ENCODE peak calls at places on chromosomes 6 and 20, in four cellular contexts. I is neuronal stem cell, R is esophagus squamous epithelium, E is pancreas. M is an unnamed sample.

GRCh38 chr6:157536218-157536534 is 155.2 kb downstream of the ZDHHC14 start:
- DNase-seq in R (no peak), E (no peak), I (no peak), M (no peak)

GRCh38 chr6:168109171-168109570 is 30.2 kb upstream of the FRMD1 start:
- DNase-seq in R (no peak), I (no peak), E (peak; percentile 29), M (no peak)

GRCh38 chr6:44105146-44105545 is 22.1 kb downstream of the MRPL14 start:
- DNase-seq in R (no peak), E (no peak), I (no peak), M (no peak)

GRCh38 chr6:129498950-129499870 is 210.8 kb downstream of the ARHGAP18 start:
- DNase-seq in E (no peak), R (no peak), I (peak; percentile 62), M (no peak)

GRCh38 chr20:51815383-51816076 is 13.2 kb upstream of the SALL4 start:
- DNase-seq in E (no peak), I (no peak), R (no peak), M (no peak)

GRCh38 chr6:20441921-20442320 is 40.2 kb downstream of the E2F3 start:
- DNase-seq in E (no peak), I (no peak), R (no peak), M (no peak)

GRCh38 chr6:108650781-108651180 is 90.1 kb downstream of the FOXO3 start:
- DNase-seq in E (no peak), R (no peak), I (no peak), M (no peak)

GRCh38 chr6:44470106-44470446 is 82.6 kb downstream of the CDC5L start:
- DNase-seq in I (no peak), R (no peak), E (no peak), M (no peak)

GRCh38 chr6:18543061-18543460 is 155.9 kb downstream of the RNF144B start:
- DNase-seq in I (no peak), E (no peak), R (no peak), M (no peak)

GRCh38 chr6:46184114-46184513 is 13.3 kb upstream of the ENPP5 start:
- DNase-seq in R (no peak), E (no peak), I (no peak), M (no peak)

GRCh38 chr20:38434310-38434741 is 802 bp downstream of the SNHG17 start:
- DNase-seq in I (no peak), R (no peak), E (peak; percentile 58), M (no peak)

GRCh38 chr6:150043501-150044412 is 18.4 kb upstream of the RAET1L start:
- DNase-seq in I (no peak), E (no peak), R (no peak), M (no peak)

GRCh38 chr6:96499781-96500180 is 21.8 kb upstream of the UFL1 start:
- DNase-seq in I (no peak), E (no peak), R (no peak), M (peak; percentile 69)

GRCh38 chr6:101716810-101717209 is 323.3 kb downstream of the GRIK2 start:
- DNase-seq in R (no peak), I (no peak), E (no peak), M (no peak)
- H3K4me1 ChIP-seq in R (no peaks in the 10 kb centered on the region), I (no peaks in the 10 kb centered on the region), E (no peaks in the 10 kb centered on the region), M (no peaks in the 10 kb centered on the region)

GRCh38 chr20:63856111-63856511 is 5.2 kb upstream of the ABHD16B start:
- DNase-seq in E (no peak), I (no peak), R (no peak), M (no peak)

GRCh38 chr20:63857751-63858392 is 3.4 kb upstream of the ABHD16B start:
- DNase-seq in I (no peak), R (no peak), E (no peak), M (no peak)

GRCh38 chr20:63854069-63854765 is 7.1 kb upstream of the ABHD16B start:
- DNase-seq in R (no peak), I (no peak), E (no peak), M (no peak)

GRCh38 chr20:63855363-63856110 is 5.8 kb upstream of the ABHD16B start:
- DNase-seq in E (no peak), R (no peak), I (no peak), M (no peak)

DNA sequence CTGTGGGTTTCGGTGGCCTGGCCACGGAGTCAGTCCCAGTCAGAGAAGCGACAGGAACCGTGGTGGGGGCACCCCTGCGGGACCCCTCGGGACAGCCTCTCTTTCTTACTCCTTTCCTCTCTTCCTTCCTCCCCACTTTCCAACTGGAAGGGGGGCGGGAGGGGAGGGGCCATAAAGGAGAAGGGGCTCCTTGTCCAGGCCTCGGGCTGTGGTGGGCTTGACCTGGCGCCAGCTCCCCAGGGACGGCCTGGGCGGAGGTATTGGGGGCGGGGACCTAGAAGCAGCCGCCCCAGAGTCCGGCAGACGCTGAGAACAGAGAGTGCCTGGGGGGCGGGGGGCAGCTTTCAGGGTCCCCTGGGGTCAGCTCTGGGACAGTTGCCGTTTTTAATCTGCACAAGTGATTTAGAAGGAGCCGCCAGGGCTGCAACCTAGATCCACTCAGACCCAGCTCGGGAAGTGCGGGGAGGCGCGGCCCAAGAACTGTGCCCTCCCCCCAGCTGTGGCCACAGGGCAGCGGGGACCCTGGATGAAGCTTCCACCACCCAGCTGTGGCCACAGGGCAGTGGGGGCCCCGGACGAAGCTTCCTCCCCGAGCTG is 6.4 kb upstream of the ABHD16B start:
- DNase-seq in I (no peak), R (no peak), E (no peak), M (no peak)
- H3K4me3 ChIP-seq in I (no peak overlapping the region), R (peak overlapping the region; percentile 21), E (no peak overlapping the region), M (no peak overlapping the region)

GRCh38 chr20:47318596-47319516 is 37.6 kb downstream of the ZMYND8 start:
- DNase-seq in R (no peak), E (peak; percentile 76), I (no peak), M (no peak)
- H3K4me1 ChIP-seq in R (peaks cover 84% of the 10 kb centered on the region), E (peaks cover 61% of the 10 kb centered on the region), I (peaks cover 37% of the 10 kb centered on the region), M (peaks cover 50% of the 10 kb centered on the region)

GRCh38 chr20:9617940-9618339 is 103.5 kb downstream of the LAMP5 start:
- DNase-seq in I (no peak), E (no peak), R (no peak), M (no peak)

GRCh38 chr20:9615118-9615517 is 100.7 kb downstream of the LAMP5 start:
- DNase-seq in I (no peak), R (no peak), E (no peak), M (no peak)

GRCh38 chr20:9617062-9617461 is 102.7 kb downstream of the LAMP5 start:
- DNase-seq in R (no peak), I (peak; percentile 57), E (peak; percentile 70), M (peak; percentile 7)

GRCh38 chr20:9616455-9616805 is 102.0 kb downstream of the LAMP5 start:
- DNase-seq in E (no peak), R (no peak), I (no peak), M (no peak)

DNA sequence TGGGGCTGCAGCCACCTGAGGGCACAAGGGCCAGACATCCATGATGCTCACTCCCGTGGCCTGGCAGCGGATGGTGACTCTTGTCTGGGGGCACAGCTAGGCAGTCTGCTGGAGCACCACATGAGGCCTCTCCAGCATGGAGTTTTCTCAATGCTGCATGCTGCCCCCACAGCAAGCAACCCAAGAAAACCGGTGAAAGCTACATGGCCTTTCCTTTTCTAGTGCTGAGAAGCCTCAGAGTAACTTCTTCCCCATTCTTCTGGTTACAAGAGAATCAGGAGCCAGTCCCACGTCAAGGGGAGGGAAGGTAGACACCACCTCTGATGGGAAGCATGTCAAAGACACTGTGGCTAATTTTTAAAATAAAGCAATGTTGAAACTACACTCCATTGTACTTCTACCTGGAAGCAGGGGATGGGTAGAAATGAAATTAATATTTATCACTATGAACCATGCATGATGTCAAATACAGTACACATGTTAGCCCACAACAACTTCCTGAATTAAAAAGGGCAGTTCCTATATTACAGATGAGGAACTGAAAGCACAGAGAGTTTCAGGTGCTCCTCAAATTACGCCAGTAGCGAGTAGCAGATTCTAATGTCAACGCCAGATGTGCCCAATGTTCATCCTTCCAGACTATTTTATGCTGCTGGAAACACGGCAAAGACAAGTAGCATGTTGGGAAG is 101.5 kb downstream of the LAMP5 start:
- DNase-seq in E (no peak), R (no peak), I (no peak), M (no peak)
- H3K4me3 ChIP-seq in E (no peak overlapping the region), R (no peak overlapping the region), I (no peak overlapping the region), M (no peak overlapping the region)

GRCh38 chr6:137707038-137707589 is 159.9 kb upstream of the TNFAIP3 start:
- DNase-seq in I (no peak), R (no peak), E (no peak), M (no peak)
- H3K4me1 ChIP-seq in I (no peaks in the 10 kb centered on the region), R (peaks cover 9% of the 10 kb centered on the region), E (peaks cover 5% of the 10 kb centered on the region), M (peaks cover 37% of the 10 kb centered on the region)

DNA sequence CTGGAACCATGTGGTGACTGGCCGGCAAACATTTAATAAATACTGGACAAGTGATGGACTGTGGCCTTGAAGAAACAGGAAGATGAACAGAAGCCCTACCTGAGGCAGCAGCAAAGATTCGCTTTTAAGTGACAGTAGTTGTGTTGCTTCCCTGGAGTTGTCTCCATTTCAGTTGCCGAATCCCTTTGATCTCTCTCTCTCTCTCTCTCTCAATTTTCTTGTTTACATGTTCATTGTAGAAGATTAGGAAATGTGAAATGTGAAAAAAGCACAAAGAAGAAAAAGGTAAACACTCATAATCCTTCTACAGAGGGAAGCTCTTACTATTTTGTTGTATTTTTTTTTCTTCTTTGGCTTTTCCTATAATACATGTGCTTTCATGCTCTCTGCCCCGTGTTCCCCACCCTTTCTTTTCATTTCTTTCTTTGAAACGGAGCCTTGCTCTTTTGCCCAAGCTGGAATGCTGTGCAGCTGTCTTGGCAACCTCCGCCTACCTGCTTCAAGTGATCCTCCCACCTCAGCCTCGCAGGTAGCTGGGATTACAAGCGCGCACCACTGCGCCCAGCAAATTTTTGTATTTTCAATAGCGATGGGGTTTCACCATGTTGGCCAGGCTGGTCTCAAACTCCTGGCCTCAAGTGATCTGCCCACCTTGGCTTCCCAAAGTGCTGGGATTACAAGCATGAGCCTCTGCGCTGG is 81.5 kb downstream of the SHLD1 start:
- DNase-seq in I (no peak), E (no peak), R (no peak), M (no peak)
- H3K4me3 ChIP-seq in I (no peak overlapping the region), E (no peak overlapping the region), R (no peak overlapping the region), M (no peak overlapping the region)

GRCh38 chr20:53655909-53656652 is 62.4 kb upstream of the ZNF217 start:
- DNase-seq in R (no peak), E (no peak), I (no peak), M (no peak)
- H3K4me1 ChIP-seq in R (peaks cover 21% of the 10 kb centered on the region), E (peaks cover 50% of the 10 kb centered on the region), I (peaks cover 12% of the 10 kb centered on the region), M (peaks cover 65% of the 10 kb centered on the region)

M was measured in CD8-positive, alpha-beta T cell.